ENCODE peak calls at places on chromosomes 3 and 15, in seven cellular contexts. V, N, B, D, X, O and T are unnamed samples.

GRCh38 chr3:3088066-3088465 is 22.1 kb downstream of the IL5RA start:
- DNase-seq in V (no peak), N (no peak), B (no peak), D (no peak), X (no peak), O (no peak), T (no peak)

GRCh38 chr3:88334187-88334868 is 184.6 kb downstream of the C3orf38 start:
- DNase-seq in V (no peak), N (no peak), B (no peak), D (no peak), X (no peak), O (no peak), T (no peak)

GRCh38 chr15:89814112-89814742 is 425 bp downstream of the ANPEP start:
- DNase-seq in V (no peak), N (no peak), B (no peak), D (no peak), X (peak), O (no peak), T (no peak)

GRCh38 chr3:13892304-13892703 is 12.4 kb upstream of the WNT7A start:
- DNase-seq in V (no peak), N (no peak), B (no peak), D (no peak), X (no peak), O (no peak), T (no peak)

GRCh38 chr3:12706504-12707253 is 42.8 kb upstream of the RAF1 start:
- DNase-seq in V (peak), N (peak), B (peak), D (peak), X (peak), O (peak), T (no peak)

GRCh38 chr3:177597325-177598109 is 400.2 kb upstream of the TBL1XR1 start:
- DNase-seq in V (peak), N (peak), B (no peak), D (peak), X (no peak), O (no peak), T (no peak)

GRCh38 chr3:138349926-138350665 is 1.7 kb downstream of the MRAS start:
- DNase-seq in V (peak), N (no peak), B (no peak), D (no peak), X (no peak), O (no peak), T (no peak)

GRCh38 chr3:125067225-125067624 is 11.4 kb upstream of the HEG1 start:
- DNase-seq in V (no peak), N (no peak), B (no peak), D (no peak), X (no peak), O (no peak), T (no peak)

GRCh38 chr3:36405193-36405592 is 24.9 kb downstream of the STAC start:
- DNase-seq in V (no peak), N (no peak), B (no peak), D (no peak), X (no peak), O (no peak), T (no peak)

GRCh38 chr15:58981808-58982475 is 5.5 kb upstream of the RNF111 start:
- DNase-seq in V (no peak), N (no peak), B (no peak), D (no peak), X (no peak), O (no peak), T (no peak)

GRCh38 chr3:32175607-32176197 is 62.8 kb upstream of the CMTM8 start:
- DNase-seq in V (peak), N (no peak), B (peak), D (peak), X (peak), O (peak), T (no peak)

GRCh38 chr3:162224736-162225135 is 728.1 kb downstream of the OTOL1 start:
- DNase-seq in V (no peak), N (no peak), B (no peak), D (no peak), X (no peak), O (no peak), T (no peak)

GRCh38 chr3:70281663-70282062 is 30.8 kb downstream of the MDFIC2 start:
- DNase-seq in V (no peak), N (no peak), B (peak), D (no peak), X (no peak), O (no peak), T (no peak)

GRCh38 chr15:33190539-33190938 is 4.0 kb downstream of the FMN1 start:
- DNase-seq in V (no peak), N (no peak), B (no peak), D (no peak), X (no peak), O (no peak), T (no peak)
- TF ChIP-seq CTCF in V (no peak), N (no peak), B (no peak), D (no peak), X (no peak), O (no peak), T (no peak)

DNA sequence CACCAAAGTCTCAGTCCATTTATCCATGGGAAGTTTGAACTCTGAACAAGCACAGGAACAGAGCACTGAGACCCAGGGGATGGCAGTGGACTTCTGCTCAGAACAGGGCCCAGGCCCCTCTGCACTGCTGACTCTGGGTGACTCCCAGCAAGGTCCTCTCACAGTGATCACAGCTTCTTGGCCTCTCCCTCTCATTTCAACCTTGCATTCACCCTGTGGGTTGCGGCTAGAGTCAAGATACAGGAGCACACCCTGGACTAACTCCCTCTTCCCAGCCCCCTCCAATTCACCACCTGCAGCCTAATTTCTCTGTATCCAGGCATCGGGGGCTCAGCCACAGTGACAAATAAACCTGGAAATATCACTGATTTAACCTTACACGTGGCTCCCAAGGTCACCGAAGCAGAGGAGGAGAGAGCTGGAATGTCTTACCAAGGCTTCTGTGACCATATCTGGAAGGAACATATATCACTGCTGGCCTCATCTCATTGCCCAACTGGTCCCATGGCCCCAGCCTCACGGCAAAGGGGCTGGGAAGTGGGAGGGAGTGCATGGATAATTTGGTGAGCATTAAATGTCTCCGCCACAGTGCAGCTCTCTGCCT is 1.2 kb downstream of the RTP3 start:
- DNase-seq in V (no peak), N (no peak), B (no peak), D (no peak), X (no peak), O (no peak), T (peak)
- TF ChIP-seq CTCF in V (no peak), N (no peak), B (no peak), D (no peak), X (no peak), O (no peak), T (no peak)

DNA sequence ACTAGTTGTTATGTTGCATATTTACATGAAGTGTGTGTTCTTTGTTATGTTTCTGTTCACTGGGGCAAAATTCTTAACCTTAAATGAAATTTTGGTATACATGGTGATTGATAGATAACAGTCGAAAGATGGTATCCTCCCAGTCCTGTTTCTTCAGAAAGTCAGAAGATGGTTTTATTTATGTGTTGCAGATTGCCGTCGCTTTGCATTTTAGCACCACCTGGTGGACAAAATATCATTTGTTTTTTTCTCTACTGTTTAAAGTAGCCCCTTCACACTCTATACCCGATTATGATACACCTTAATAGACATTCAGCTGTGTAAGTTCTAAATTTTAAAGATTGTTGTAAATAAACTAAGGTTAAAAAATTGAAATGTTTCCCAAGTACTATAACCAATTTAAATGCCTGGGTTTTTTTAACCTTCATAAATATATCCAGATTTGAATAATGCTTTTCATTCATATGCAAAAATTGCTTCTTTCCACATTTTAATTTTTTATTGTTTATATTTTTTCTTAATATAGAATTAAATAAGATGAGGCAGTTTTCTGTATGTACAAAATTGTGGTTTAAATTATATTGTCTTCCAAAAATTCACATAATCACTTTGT is 152.2 kb downstream of the ALCAM start:
- DNase-seq in V (peak), N (no peak), B (peak), D (peak), X (no peak), O (no peak), T (no peak)
- TF ChIP-seq CTCF in V (peak), N (peak), B (peak), D (peak), X (peak), O (peak), T (peak)

GRCh38 chr15:79689030-79689429 is 207.8 kb downstream of the MTHFS start:
- DNase-seq in V (no peak), N (no peak), B (no peak), D (no peak), X (no peak), O (no peak), T (no peak)
- TF ChIP-seq CTCF in V (no peak), N (no peak), B (no peak), D (no peak), X (no peak), O (no peak), T (no peak)

GRCh38 chr3:45092132-45093031 is 53.8 kb downstream of the CDCP1 start:
- DNase-seq in V (peak), N (peak), B (no peak), D (no peak), X (no peak), O (no peak), T (no peak)
- TF ChIP-seq CTCF in V (peak), N (no peak), B (no peak), D (no peak), X (no peak), O (no peak), T (no peak)

DNA sequence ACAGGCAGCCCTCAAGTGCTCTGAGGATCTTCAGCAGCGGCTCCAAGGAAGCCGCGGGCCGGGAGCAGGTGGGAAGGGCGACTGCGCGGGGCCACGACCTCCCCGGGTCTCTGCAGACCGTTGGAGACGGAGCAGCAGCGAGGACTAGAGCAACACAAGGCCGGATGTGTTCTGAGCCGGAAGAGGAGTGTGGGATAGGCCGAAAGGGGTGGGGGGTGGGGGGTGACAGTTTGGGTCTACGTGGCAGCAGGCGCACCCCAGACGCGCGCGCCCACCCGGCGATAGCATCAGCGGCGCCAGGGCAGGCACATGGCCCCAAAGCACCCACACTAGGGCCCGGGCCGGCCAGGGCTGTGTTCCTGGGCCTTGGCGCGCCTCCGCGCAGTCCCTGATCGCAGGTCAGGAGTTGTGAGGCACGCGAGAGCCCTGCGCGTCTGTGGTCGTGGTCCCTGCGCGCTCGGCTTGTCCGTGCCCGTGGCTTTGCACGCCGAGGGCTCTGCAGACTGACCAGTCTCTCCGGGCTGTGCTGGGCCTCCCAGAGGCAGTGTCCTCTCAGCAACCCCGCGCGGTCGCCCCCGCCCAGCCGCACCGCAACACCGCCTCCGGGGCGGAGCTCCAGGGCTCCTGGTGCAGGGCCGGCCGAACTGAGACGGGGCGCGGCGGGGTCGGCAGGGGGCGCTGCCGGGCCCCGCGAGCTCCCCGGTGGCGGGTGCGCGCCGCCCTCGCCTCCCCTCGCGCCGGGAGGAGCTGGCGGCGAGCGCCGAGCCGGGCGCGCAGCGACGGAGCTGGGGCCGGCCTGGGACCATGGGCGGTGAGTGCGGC is at the start of gene PXYLP1:
- DNase-seq in V (peak), N (peak), B (peak), D (peak), X (peak), O (peak), T (peak)
- TF ChIP-seq CTCF in V (no peak), N (peak), B (peak), D (peak), X (peak), O (peak), T (peak)

GRCh38 chr15:71804695-71805470 is 5.5 kb upstream of the NR2E3 start:
- DNase-seq in V (no peak), N (no peak), B (no peak), D (no peak), X (no peak), O (no peak), T (no peak)

GRCh38 chr15:71804226-71804625 is 6.1 kb upstream of the NR2E3 start:
- DNase-seq in V (no peak), N (no peak), B (no peak), D (no peak), X (no peak), O (no peak), T (no peak)

GRCh38 chr15:71801935-71802655 is 8.3 kb upstream of the NR2E3 start:
- DNase-seq in V (no peak), N (no peak), B (no peak), D (no peak), X (no peak), O (no peak), T (no peak)

GRCh38 chr15:71800835-71801745 is 9.3 kb upstream of the NR2E3 start:
- DNase-seq in V (peak), N (peak), B (peak), D (peak), X (peak), O (peak), T (no peak)

GRCh38 chr15:71802770-71803169 is 7.6 kb upstream of the NR2E3 start:
- DNase-seq in V (no peak), N (no peak), B (no peak), D (peak), X (no peak), O (no peak), T (no peak)
- TF ChIP-seq CTCF in V (peak), N (no peak), B (peak), D (peak), X (no peak), O (peak), T (peak)